ENCODE peak calls at places on chromosomes 13 and 19, in six cellular contexts. Y, R, N, B, J and W are unnamed samples.

GRCh38 chr13:60351326-60351725 is 45.7 kb upstream of the TDRD3 start:
- DNase-seq in N (no peak), R (no peak), J (no peak), Y (no peak), B (no peak), W (no peak)

GRCh38 chr19:45800009-45800553 is 7.4 kb upstream of the DMWD start:
- DNase-seq in R (no peak), B (no peak), N (no peak), Y (no peak), J (no peak), W (no peak)

GRCh38 chr19:31350693-31351211 is 1.5 kb upstream of the TSHZ3 start:
- DNase-seq in R (no peak), B (peak; percentile 68), N (peak; percentile 53), J (peak; percentile 15), Y (peak; percentile 86), W (peak; percentile 82)

GRCh38 chr13:51613535-51613934 is 29.3 kb downstream of the WDFY2 start:
- DNase-seq in J (no peak), N (no peak), Y (no peak), R (no peak), B (no peak), W (no peak)

GRCh38 chr13:108214511-108215383 is 589 bp downstream of the LIG4 start:
- DNase-seq in R (no peak), J (no peak), B (no peak), Y (no peak), N (no peak), W (peak; percentile 16)

GRCh38 chr13:101424381-101425155 is 8.3 kb upstream of the NALCN start:
- DNase-seq in B (no peak), R (no peak), N (no peak), Y (no peak), J (no peak), W (peak; percentile 36)

GRCh38 chr19:1852294-1852646 is 4.0 kb upstream of the REXO1 start:
- DNase-seq in N (no peak), R (no peak), Y (no peak), B (no peak), J (peak; percentile 36), W (no peak)

GRCh38 chr13:111462221-111462764 is 141.9 kb downstream of the TEX29 start:
- DNase-seq in Y (no peak), R (no peak), B (no peak), J (no peak), N (no peak), W (no peak)

GRCh38 chr19:33953592-33953991 is 156.9 kb downstream of the KCTD15 start:
- DNase-seq in R (no peak), N (no peak), B (no peak), Y (no peak), J (no peak), W (no peak)

GRCh38 chr13:44818016-44818415 is 171.3 kb downstream of the NUFIP1 start:
- DNase-seq in N (no peak), J (no peak), Y (no peak), R (no peak), B (no peak), W (no peak)

GRCh38 chr19:6996810-6997209 is 24.4 kb downstream of the MBD3L2B start:
- DNase-seq in B (no peak), N (no peak), Y (no peak), R (no peak), J (no peak), W (no peak)

GRCh38 chr19:38400361-38400760 is 2.5 kb upstream of the FAM98C start:
- DNase-seq in B (no peak), R (no peak), N (no peak), Y (no peak), J (no peak), W (no peak)

GRCh38 chr19:43452517-43453045 is 12.8 kb downstream of the LYPD3 start:
- DNase-seq in N (no peak), Y (no peak), B (no peak), R (no peak), J (no peak), W (no peak)

GRCh38 chr13:59345316-59345715 is 818.4 kb downstream of the DIAPH3 start:
- DNase-seq in R (no peak), N (no peak), B (peak; percentile 80), Y (no peak), J (no peak), W (no peak)